ENCODE peak calls at places on chromosomes 5 and 9, in seven cellular contexts. D is activated T-helper 2 cell treated with anti-CD3 and anti-CD28 coated beads, Interferon-gamma antibody, Interleukin-2, Interleukin-4, amounts not matched to agents 10 μg/mL and 5 μg/mL and 100 μg/mL, durations not matched to agents 14 hours and 24 hours and 36 hours; U is NCI-H774; Z is fibroblast of lung; F is body of pancreas; X is tibial artery; W is amniotic stem cell. N is an unnamed sample.

GRCh38 chr9:137000177-137000930 is 4.0 kb upstream of the CLIC3 start:
- DNase-seq in W (no peak), F (no peak), D (peak), X (no peak), U (no peak), Z (peak), N (no peak)

GRCh38 chr5:8233479-8233878 is 364.5 kb downstream of the MTRR start:
- DNase-seq in W (no peak), F (no peak), U (no peak), X (no peak), Z (no peak), D (no peak), N (no peak)

GRCh38 chr9:37908283-37908682 is 4.4 kb upstream of the SLC25A51 start:
- DNase-seq in X (no peak), Z (no peak), D (no peak), W (no peak), F (no peak), U (no peak), N (no peak)

GRCh38 chr5:138369249-138369648 is 16.8 kb downstream of the KDM3B start:
- DNase-seq in F (no peak), U (no peak), X (no peak), Z (no peak), W (no peak), D (no peak), N (no peak)

GRCh38 chr9:136710543-136710942 is 1.8 kb upstream of the DIPK1B start:
- DNase-seq in D (no peak), X (no peak), W (no peak), F (no peak), U (no peak), Z (no peak), N (no peak)

GRCh38 chr5:32099486-32100035 is 74.6 kb downstream of the GOLPH3 start:
- DNase-seq in D (no peak), U (no peak), X (no peak), F (no peak), Z (no peak), W (no peak), N (no peak)

GRCh38 chr5:67119010-67119409 is 77.6 kb downstream of the CD180 start:
- DNase-seq in Z (no peak), U (no peak), F (no peak), W (no peak), X (no peak), D (no peak), N (no peak)

GRCh38 chr5:100852988-100853449 is 50.1 kb downstream of the ST8SIA4 start:
- DNase-seq in W (no peak), D (no peak), U (no peak), X (no peak), Z (no peak), F (no peak), N (no peak)

GRCh38 chr5:140321796-140322195 is 18.9 kb upstream of the PFDN1 start:
- DNase-seq in U (no peak), D (no peak), Z (no peak), W (no peak), F (peak), X (peak), N (no peak)

GRCh38 chr5:39197556-39197955 is 21.8 kb downstream of the FYB1 start:
- DNase-seq in U (no peak), W (no peak), D (no peak), Z (no peak), F (no peak), X (no peak), N (no peak)

GRCh38 chr5:100722657-100723056 is 180.4 kb downstream of the ST8SIA4 start:
- DNase-seq in X (no peak), W (no peak), U (no peak), Z (no peak), F (no peak), D (no peak), N (no peak)

GRCh38 chr9:129383415-129384088 is 205.5 kb upstream of the IER5L start:
- DNase-seq in Z (peak), F (peak), W (peak), X (peak), U (peak), D (peak), N (no peak)

GRCh38 chr9:135036861-135037465 is 50.5 kb upstream of the OLFM1 start:
- DNase-seq in Z (no peak), X (no peak), D (no peak), F (no peak), W (no peak), U (no peak), N (no peak)

GRCh38 chr9:115694991-115695390 is 458.6 kb upstream of the PAPPA start:
- DNase-seq in W (no peak), U (no peak), F (no peak), D (no peak), Z (peak), X (no peak), N (no peak)

N was measured in brain pericyte.